ENCODE peak calls at places on chromosome 4, in eight cellular contexts. H, J, S, R, B, P, V and D are unnamed samples.

GRCh38 chr4:8922481-8922880 is 50.8 kb upstream of the HMX1 start:
- DNase-seq in V (no peak), R (no peak), P (no peak), H (no peak), S (peak; percentile 9), J (no peak), B (no peak), D (no peak)

GRCh38 chr4:40617903-40618302 is 11.8 kb downstream of the RBM47 start:
- DNase-seq in P (no peak), B (no peak), J (no peak), V (no peak), S (no peak), R (no peak), H (no peak), D (no peak)

GRCh38 chr4:154602404-154603020 is 9.9 kb downstream of the FGG start:
- DNase-seq in V (no peak), P (no peak), S (no peak), H (no peak), R (no peak), J (no peak), B (no peak), D (no peak)

GRCh38 chr4:28774344-28774743 is 1913.7 kb downstream of the STIM2 start:
- DNase-seq in V (no peak), R (no peak), H (no peak), P (no peak), B (no peak), S (no peak), J (no peak), D (no peak)

GRCh38 chr4:108762559-108763225 is at the start of gene ETNPPL:
- DNase-seq in J (no peak), S (peak; percentile 31), V (peak; percentile 2), H (no peak), B (peak; percentile 47), R (no peak), P (peak; percentile 25), D (peak; percentile 44)

GRCh38 chr4:2083116-2083825 is 24.1 kb downstream of the NAT8L start:
- DNase-seq in J (no peak), S (peak; percentile 13), P (no peak), V (no peak), H (peak; percentile 2), R (no peak), B (no peak), D (no peak)

GRCh38 chr4:111982089-111982488 is 163.2 kb upstream of the FAM241A start:
- DNase-seq in H (no peak), V (no peak), R (no peak), B (no peak), J (no peak), S (no peak), P (no peak), D (no peak)

GRCh38 chr4:38119663-38120374 is 159.6 kb downstream of the PTTG2 start:
- DNase-seq in H (no peak), S (no peak), R (peak; percentile 64), J (peak; percentile 35), V (no peak), P (no peak), B (no peak), D (no peak)

GRCh38 chr4:138307319-138307718 is 65.2 kb upstream of the SLC7A11 start:
- DNase-seq in R (no peak), H (no peak), J (no peak), V (peak; percentile 6), S (no peak), P (no peak), B (no peak), D (no peak)

GRCh38 chr4:8078610-8079015 is 80.0 kb downstream of the ABLIM2 start:
- DNase-seq in R (no peak), B (no peak), P (no peak), V (no peak), S (no peak), J (no peak), H (no peak), D (no peak)

GRCh38 chr4:3262208-3263052 is 13.5 kb downstream of the MSANTD1 start:
- DNase-seq in S (peak; percentile 17), J (no peak), R (no peak), H (peak; percentile 3), V (no peak), P (no peak), B (no peak), D (no peak)

GRCh38 chr4:78613522-78614311 is 62.1 kb downstream of the ANXA3 start:
- DNase-seq in V (no peak), H (no peak), R (no peak), P (peak; percentile 50), B (peak; percentile 76), S (no peak), J (no peak), D (no peak)

GRCh38 chr4:78610546-78611214 is 59.1 kb downstream of the ANXA3 start:
- DNase-seq in S (no peak), J (peak; percentile 46), H (no peak), B (peak; percentile 74), R (peak; percentile 58), P (no peak), V (no peak), D (no peak)

GRCh38 chr4:78611215-78611558 is 59.6 kb downstream of the ANXA3 start:
- DNase-seq in J (no peak), B (no peak), H (no peak), R (no peak), S (no peak), P (no peak), V (no peak), D (no peak)

GRCh38 chr4:78609580-78609979 is 58.0 kb downstream of the ANXA3 start:
- DNase-seq in V (no peak), H (no peak), S (no peak), J (no peak), P (no peak), R (no peak), B (no peak), D (no peak)

DNA sequence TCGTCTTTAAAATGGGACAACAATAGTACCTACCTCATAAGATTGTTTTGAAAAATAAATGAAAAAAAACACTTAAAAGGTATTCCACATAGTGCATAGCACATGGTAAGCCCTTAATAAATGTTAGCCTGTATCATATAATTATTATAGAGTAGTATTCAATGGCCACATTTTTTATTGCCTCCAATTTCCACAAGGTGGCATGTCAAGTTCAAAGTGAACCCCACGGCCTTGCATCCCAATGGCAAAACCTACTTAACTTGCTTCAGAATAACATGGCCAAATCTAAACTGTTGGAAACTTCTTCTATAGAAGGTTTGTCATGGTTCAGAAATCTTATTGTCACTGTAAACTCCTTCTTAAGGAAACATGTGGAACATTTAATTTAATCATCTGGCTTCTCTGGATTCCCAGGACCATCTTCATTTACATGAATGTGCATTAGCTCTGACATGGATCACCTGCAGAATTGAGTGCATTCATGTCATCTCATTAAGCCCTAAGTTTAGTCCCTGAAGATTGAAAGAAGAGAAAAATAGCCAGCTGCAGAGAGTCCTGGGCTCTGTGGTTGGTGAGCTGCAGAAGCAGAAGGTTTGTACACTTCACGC is 60.9 kb downstream of the ANXA3 start:
- DNase-seq in R (peak; percentile 73), V (peak; percentile 61), J (peak; percentile 33), P (peak; percentile 24), B (peak; percentile 63), S (no peak), H (peak; percentile 26), D (peak; percentile 17)
- TF ChIP-seq CTCF in R (peak; percentile 71), V (no peak), J (peak; percentile 50), P (peak; percentile 18), B (peak; percentile 70), S (no peak), H (peak; percentile 60), D (peak; percentile 15)

GRCh38 chr4:4271912-4272311 is 18.0 kb downstream of the LYAR start:
- DNase-seq in V (no peak), R (peak; percentile 13), S (no peak), B (no peak), P (no peak), J (no peak), H (no peak), D (no peak)
- TF ChIP-seq CTCF in V (no peak), R (no peak), S (no peak), B (no peak), P (no peak), J (peak; percentile 12), H (no peak), D (no peak)

GRCh38 chr4:186192068-186192751 is 843 bp downstream of the CYP4V2 start:
- DNase-seq in J (no peak), V (peak; percentile 61), S (peak; percentile 35), R (peak; percentile 53), H (peak; percentile 57), B (peak; percentile 15), P (peak; percentile 45), D (peak; percentile 17)

GRCh38 chr4:186190456-186191265 is 706 bp upstream of the CYP4V2 start:
- DNase-seq in R (peak; percentile 10), J (no peak), V (no peak), H (peak; percentile 56), B (peak; percentile 73), S (no peak), P (peak; percentile 66), D (peak; percentile 45)

GRCh38 chr4:186189656-186190055 is 1.7 kb upstream of the CYP4V2 start:
- DNase-seq in J (no peak), R (no peak), S (no peak), P (no peak), B (no peak), V (no peak), H (no peak), D (no peak)

GRCh38 chr4:186193851-186194250 is 2.5 kb downstream of the CYP4V2 start:
- DNase-seq in P (no peak), R (no peak), H (no peak), S (no peak), V (no peak), B (no peak), J (no peak), D (no peak)

DNA sequence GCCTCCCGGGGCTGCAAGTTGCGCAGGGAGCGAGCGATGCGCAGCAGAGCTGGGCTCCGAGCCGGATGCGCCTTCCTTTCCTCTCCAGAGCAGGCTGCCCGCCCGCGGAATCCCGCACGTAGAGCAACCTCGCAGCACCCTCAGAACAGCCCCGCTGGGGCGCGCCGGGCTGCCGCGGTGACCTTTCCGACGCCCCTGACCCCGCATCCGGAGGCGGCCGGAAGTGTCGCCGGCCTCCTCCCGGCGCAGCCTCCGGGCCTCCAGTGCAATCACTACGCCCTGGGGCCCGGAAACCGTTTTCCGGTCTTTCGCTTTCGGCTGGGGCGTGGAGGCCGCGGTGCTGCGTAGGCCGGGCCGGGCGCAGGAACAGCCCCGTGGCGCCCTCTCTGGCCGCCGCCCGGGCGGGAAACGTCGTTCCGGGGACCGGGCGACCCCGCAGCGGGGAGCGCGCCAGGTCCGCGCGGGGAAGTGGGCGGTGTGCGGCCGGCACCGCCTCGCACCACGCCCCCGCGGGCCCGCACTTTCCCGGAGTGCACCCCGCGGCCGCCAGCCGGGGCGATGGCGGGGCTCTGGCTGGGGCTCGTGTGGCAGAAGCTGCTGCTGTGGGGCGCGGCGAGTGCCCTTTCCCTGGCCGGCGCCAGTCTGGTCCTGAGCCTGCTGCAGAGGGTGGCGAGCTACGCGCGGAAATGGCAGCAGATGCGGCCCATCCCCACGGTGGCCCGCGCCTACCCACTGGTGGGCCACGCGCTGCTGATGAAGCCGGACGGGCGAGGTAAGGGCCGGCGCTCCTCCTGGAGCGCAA is at the start of gene CYP4V2:
- DNase-seq in B (peak; percentile 93), H (peak; percentile 92), P (peak; percentile 96), V (peak; percentile 88), J (no peak), S (peak; percentile 87), R (peak; percentile 79), D (peak; percentile 86)
- TF ChIP-seq CTCF in B (peak; percentile 35), H (no peak), P (peak; percentile 75), V (peak; percentile 38), J (no peak), S (no peak), R (peak; percentile 10), D (no peak)

DNA sequence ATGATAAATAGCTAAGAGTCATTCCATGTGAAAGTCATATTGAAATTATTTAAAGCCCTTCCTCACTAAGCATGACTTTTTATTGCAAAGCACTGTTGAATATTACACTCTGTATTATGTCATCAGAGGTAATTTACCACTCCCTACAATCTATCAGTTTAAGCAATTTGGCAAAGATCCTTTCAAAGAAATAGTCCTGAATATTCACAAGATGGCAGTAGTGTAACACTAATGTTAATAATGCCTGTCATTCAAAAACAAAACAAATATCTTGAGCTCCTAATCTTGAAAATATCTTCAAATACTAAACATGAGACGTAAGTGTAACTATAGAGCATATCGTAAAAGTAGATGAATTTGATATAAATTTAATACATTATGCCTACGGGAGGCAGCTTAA is 208.6 kb upstream of the TECRL start:
- DNase-seq in S (no peak), H (no peak), R (no peak), B (peak; percentile 25), V (no peak), J (no peak), P (no peak), D (no peak)
- TF ChIP-seq CTCF in S (no peak), H (no peak), R (no peak), B (peak; percentile 26), V (no peak), J (no peak), P (no peak), D (no peak)